ENCODE peak calls at places on chromosomes 11 and 22, in four cellular contexts. One of them, this sample, is unnamed.

GRCh38 chr11:64322925-64323260 is 5.0 kb downstream of the PRDX5 start:
- DNase-seq in skeletal muscle cell: no peak
- DNase-seq in AG09309: no peak
- DNase-seq in fibroblast of the aortic adventitia: no peak
- DNase-seq in this sample: no peak

GRCh38 chr11:124899376-124900145 is 1.9 kb upstream of the ROBO4 start:
- DNase-seq in fibroblast of the aortic adventitia: peak
- DNase-seq in AG09309: no peak
- DNase-seq in skeletal muscle cell: no peak
- DNase-seq in this sample: no peak

GRCh38 chr11:112584674-112585073 is 324.0 kb upstream of the PLET1 start:
- DNase-seq in fibroblast of the aortic adventitia: no peak
- DNase-seq in skeletal muscle cell: no peak
- DNase-seq in AG09309: no peak
- DNase-seq in this sample: no peak

GRCh38 chr11:125329786-125330185 is 165.2 kb downstream of the PKNOX2 start:
- DNase-seq in fibroblast of the aortic adventitia: no peak
- DNase-seq in AG09309: no peak
- DNase-seq in skeletal muscle cell: no peak
- DNase-seq in this sample: no peak

GRCh38 chr11:79007811-79008294 is 433.0 kb downstream of the TENM4 start:
- DNase-seq in fibroblast of the aortic adventitia: no peak
- DNase-seq in AG09309: peak
- DNase-seq in skeletal muscle cell: no peak
- DNase-seq in this sample: no peak

GRCh38 chr11:4102711-4103110 is 8.1 kb downstream of the RRM1 start:
- DNase-seq in fibroblast of the aortic adventitia: no peak
- DNase-seq in skeletal muscle cell: no peak
- DNase-seq in AG09309: no peak
- DNase-seq in this sample: no peak

GRCh38 chr22:50102946-50103345 is 13.1 kb downstream of the MOV10L1 start:
- DNase-seq in fibroblast of the aortic adventitia: no peak
- DNase-seq in skeletal muscle cell: no peak
- DNase-seq in AG09309: no peak
- DNase-seq in this sample: no peak

GRCh38 chr11:38766796-38767195 is 2168.8 kb upstream of the RAG2 start:
- DNase-seq in AG09309: no peak
- DNase-seq in fibroblast of the aortic adventitia: no peak
- DNase-seq in skeletal muscle cell: no peak
- DNase-seq in this sample: no peak

GRCh38 chr22:35524966-35525686 is 15.5 kb upstream of the RASD2 start:
- DNase-seq in skeletal muscle cell: no peak
- DNase-seq in AG09309: no peak
- DNase-seq in fibroblast of the aortic adventitia: no peak
- DNase-seq in this sample: no peak

GRCh38 chr11:30433831-30434230 is 110.9 kb downstream of the ARL14EP start:
- DNase-seq in fibroblast of the aortic adventitia: no peak
- DNase-seq in skeletal muscle cell: no peak
- DNase-seq in AG09309: no peak
- DNase-seq in this sample: no peak

GRCh38 chr11:130213979-130214281 is 54.3 kb downstream of the ST14 start:
- DNase-seq in fibroblast of the aortic adventitia: no peak
- DNase-seq in AG09309: no peak
- DNase-seq in skeletal muscle cell: no peak
- DNase-seq in this sample: peak

GRCh38 chr11:64124147-64124546 is 41.8 kb downstream of the MACROD1 start:
- DNase-seq in AG09309: no peak
- DNase-seq in fibroblast of the aortic adventitia: no peak
- DNase-seq in skeletal muscle cell: no peak
- DNase-seq in this sample: no peak

GRCh38 chr11:65403607-65404121 is 17.2 kb downstream of the FRMD8 start:
- DNase-seq in skeletal muscle cell: no peak
- DNase-seq in AG09309: no peak
- DNase-seq in fibroblast of the aortic adventitia: no peak
- DNase-seq in this sample: peak

GRCh38 chr11:132234878-132235277 is 864.5 kb downstream of the NTM start:
- DNase-seq in skeletal muscle cell: peak
- DNase-seq in fibroblast of the aortic adventitia: peak
- DNase-seq in AG09309: peak
- DNase-seq in this sample: no peak

GRCh38 chr11:73577496-73577917 is 20.4 kb downstream of the FAM168A start:
- DNase-seq in AG09309: no peak
- DNase-seq in fibroblast of the aortic adventitia: peak
- DNase-seq in skeletal muscle cell: no peak
- DNase-seq in this sample: no peak

GRCh38 chr11:70191495-70192140 is 11.5 kb upstream of the FADD start:
- DNase-seq in skeletal muscle cell: no peak
- DNase-seq in AG09309: no peak
- DNase-seq in fibroblast of the aortic adventitia: peak
- DNase-seq in this sample: peak

GRCh38 chr11:119085523-119085878 is 820 bp downstream of the HMBS start:
- DNase-seq in fibroblast of the aortic adventitia: no peak
- DNase-seq in AG09309: no peak
- DNase-seq in skeletal muscle cell: no peak
- DNase-seq in this sample: no peak

GRCh38 chr11:46826310-46827044 is 19.6 kb downstream of the CKAP5 start:
- DNase-seq in fibroblast of the aortic adventitia: peak
- DNase-seq in skeletal muscle cell: peak
- DNase-seq in AG09309: no peak
- DNase-seq in this sample: peak

GRCh38 chr11:119999220-119999619 is 138.7 kb downstream of the TRIM29 start:
- DNase-seq in AG09309: no peak
- DNase-seq in skeletal muscle cell: no peak
- DNase-seq in fibroblast of the aortic adventitia: no peak
- DNase-seq in this sample: no peak

GRCh38 chr11:69335461-69336386 is 41.8 kb downstream of the MYEOV start:
- DNase-seq in skeletal muscle cell: no peak
- DNase-seq in AG09309: no peak
- DNase-seq in fibroblast of the aortic adventitia: no peak
- DNase-seq in this sample: no peak

GRCh38 chr22:46402505-46402904 is 67.0 kb downstream of the TRMU start:
- DNase-seq in skeletal muscle cell: no peak
- DNase-seq in fibroblast of the aortic adventitia: no peak
- DNase-seq in AG09309: no peak
- DNase-seq in this sample: no peak

GRCh38 chr22:20576445-20576816 is 69.0 kb downstream of the MED15 start:
- DNase-seq in skeletal muscle cell: no peak
- DNase-seq in AG09309: no peak
- DNase-seq in fibroblast of the aortic adventitia: no peak
- DNase-seq in this sample: no peak

GRCh38 chr11:134542401-134543143 is 130.5 kb upstream of the B3GAT1 start:
- DNase-seq in fibroblast of the aortic adventitia: no peak
- DNase-seq in skeletal muscle cell: no peak
- DNase-seq in AG09309: no peak
- DNase-seq in this sample: peak

GRCh38 chr11:122192634-122193245 is 76.7 kb upstream of the BLID start:
- DNase-seq in fibroblast of the aortic adventitia: peak
- DNase-seq in AG09309: peak
- DNase-seq in skeletal muscle cell: no peak
- DNase-seq in this sample: no peak

GRCh38 chr11:1049071-1049405 is 12.5 kb upstream of the MUC6 start:
- DNase-seq in skeletal muscle cell: no peak
- DNase-seq in AG09309: no peak
- DNase-seq in fibroblast of the aortic adventitia: no peak
- DNase-seq in this sample: peak

GRCh38 chr11:103773059-103773458 is 263.4 kb upstream of the DDI1 start:
- DNase-seq in skeletal muscle cell: peak
- DNase-seq in fibroblast of the aortic adventitia: peak
- DNase-seq in AG09309: peak
- DNase-seq in this sample: no peak

GRCh38 chr11:70494559-70495350 is 96.4 kb downstream of the CTTN start:
- DNase-seq in skeletal muscle cell: no peak
- DNase-seq in fibroblast of the aortic adventitia: no peak
- DNase-seq in AG09309: no peak
- DNase-seq in this sample: no peak

GRCh38 chr22:30857103-30857502 is 111.5 kb downstream of the MORC2 start:
- DNase-seq in AG09309: no peak
- DNase-seq in fibroblast of the aortic adventitia: no peak
- DNase-seq in skeletal muscle cell: no peak
- DNase-seq in this sample: no peak

GRCh38 chr22:26097840-26098239 is 71.4 kb upstream of the SEZ6L start:
- DNase-seq in skeletal muscle cell: no peak
- DNase-seq in AG09309: no peak
- DNase-seq in fibroblast of the aortic adventitia: no peak
- DNase-seq in this sample: no peak

GRCh38 chr11:34380696-34381095 is 22.9 kb upstream of the ABTB2 start:
- DNase-seq in fibroblast of the aortic adventitia: no peak
- DNase-seq in AG09309: no peak
- DNase-seq in skeletal muscle cell: peak
- DNase-seq in this sample: no peak

GRCh38 chr22:29663230-29663826 is 56.5 kb upstream of the CABP7 start:
- DNase-seq in skeletal muscle cell: no peak
- DNase-seq in AG09309: peak
- DNase-seq in fibroblast of the aortic adventitia: no peak
- DNase-seq in this sample: no peak

GRCh38 chr11:70159612-70160570 is 43.2 kb upstream of the FADD start:
- DNase-seq in AG09309: peak
- DNase-seq in fibroblast of the aortic adventitia: peak
- DNase-seq in skeletal muscle cell: no peak
- DNase-seq in this sample: peak

GRCh38 chr22:46052801-46053562 is 76.0 kb upstream of the WNT7B start:
- DNase-seq in fibroblast of the aortic adventitia: peak
- DNase-seq in AG09309: no peak
- DNase-seq in skeletal muscle cell: no peak
- DNase-seq in this sample: peak

GRCh38 chr11:44619931-44620725 is 54.7 kb downstream of the CD82 start:
- DNase-seq in AG09309: no peak
- DNase-seq in skeletal muscle cell: no peak
- DNase-seq in fibroblast of the aortic adventitia: no peak
- DNase-seq in this sample: peak

GRCh38 chr11:133842053-133842452 is 3.3 kb downstream of the SPATA19 start:
- DNase-seq in AG09309: no peak
- DNase-seq in fibroblast of the aortic adventitia: no peak
- DNase-seq in skeletal muscle cell: no peak
- DNase-seq in this sample: no peak

GRCh38 chr22:29994941-29995340 is 85.3 kb upstream of the HORMAD2 start:
- DNase-seq in skeletal muscle cell: no peak
- DNase-seq in AG09309: no peak
- DNase-seq in fibroblast of the aortic adventitia: peak
- DNase-seq in this sample: no peak

GRCh38 chr11:122363306-122363705 is 247.3 kb upstream of the BLID start:
- DNase-seq in AG09309: no peak
- DNase-seq in skeletal muscle cell: no peak
- DNase-seq in fibroblast of the aortic adventitia: peak
- DNase-seq in this sample: no peak

GRCh38 chr22:40221055-40221414 is 43.3 kb downstream of the TNRC6B start:
- DNase-seq in skeletal muscle cell: no peak
- DNase-seq in AG09309: no peak
- DNase-seq in fibroblast of the aortic adventitia: no peak
- DNase-seq in this sample: no peak
- H3K4me3 ChIP-seq in skeletal muscle cell: no peak
- H3K4me3 ChIP-seq in AG09309: no peak
- H3K4me3 ChIP-seq in fibroblast of the aortic adventitia: no peak
- H3K4me3 ChIP-seq in this sample: no peak

GRCh38 chr11:72245232-72245816 is 1.3 kb upstream of the PHOX2A start:
- DNase-seq in skeletal muscle cell: no peak
- DNase-seq in fibroblast of the aortic adventitia: no peak
- DNase-seq in AG09309: no peak
- DNase-seq in this sample: no peak

GRCh38 chr11:72243567-72244316 is at the start of gene PHOX2A:
- DNase-seq in fibroblast of the aortic adventitia: no peak
- DNase-seq in AG09309: no peak
- DNase-seq in skeletal muscle cell: no peak
- DNase-seq in this sample: peak

GRCh38 chr11:72243173-72243566 is 806 bp downstream of the PHOX2A start:
- DNase-seq in skeletal muscle cell: no peak
- DNase-seq in AG09309: no peak
- DNase-seq in fibroblast of the aortic adventitia: no peak
- DNase-seq in this sample: no peak

GRCh38 chr11:72242141-72242540 is 1.8 kb downstream of the PHOX2A start:
- DNase-seq in skeletal muscle cell: no peak
- DNase-seq in fibroblast of the aortic adventitia: no peak
- DNase-seq in AG09309: no peak
- DNase-seq in this sample: no peak

GRCh38 chr11:72244317-72245231 is 598 bp upstream of the PHOX2A start:
- DNase-seq in fibroblast of the aortic adventitia: no peak
- DNase-seq in AG09309: no peak
- DNase-seq in skeletal muscle cell: no peak
- DNase-seq in this sample: no peak
- H3K4me3 ChIP-seq in fibroblast of the aortic adventitia: no peak
- H3K4me3 ChIP-seq in AG09309: no peak
- H3K4me3 ChIP-seq in skeletal muscle cell: peak
- H3K4me3 ChIP-seq in this sample: no peak

GRCh38 chr22:36660931-36661330 is 42.6 kb downstream of the CACNG2 start:
- DNase-seq in skeletal muscle cell: no peak
- DNase-seq in fibroblast of the aortic adventitia: no peak
- DNase-seq in AG09309: no peak
- DNase-seq in this sample: no peak
- H3K4me3 ChIP-seq in skeletal muscle cell: no peak
- H3K4me3 ChIP-seq in fibroblast of the aortic adventitia: no peak
- H3K4me3 ChIP-seq in AG09309: no peak
- H3K4me3 ChIP-seq in this sample: no peak

GRCh38 chr22:22547692-22548348 is 11.2 kb downstream of the PRAME start:
- DNase-seq in skeletal muscle cell: no peak
- DNase-seq in fibroblast of the aortic adventitia: no peak
- DNase-seq in AG09309: no peak
- DNase-seq in this sample: no peak

GRCh38 chr22:22548349-22548716 is 10.7 kb downstream of the PRAME start:
- DNase-seq in AG09309: no peak
- DNase-seq in fibroblast of the aortic adventitia: no peak
- DNase-seq in skeletal muscle cell: no peak
- DNase-seq in this sample: no peak

GRCh38 chr22:22546490-22546889 is 12.6 kb downstream of the PRAME start:
- DNase-seq in fibroblast of the aortic adventitia: no peak
- DNase-seq in AG09309: no peak
- DNase-seq in skeletal muscle cell: peak
- DNase-seq in this sample: no peak

GRCh38 chr22:22548910-22549309 is 10.2 kb downstream of the PRAME start:
- DNase-seq in AG09309: no peak
- DNase-seq in skeletal muscle cell: no peak
- DNase-seq in fibroblast of the aortic adventitia: no peak
- DNase-seq in this sample: no peak

GRCh38 chr22:22547226-22547625 is 11.8 kb downstream of the PRAME start:
- DNase-seq in skeletal muscle cell: no peak
- DNase-seq in fibroblast of the aortic adventitia: no peak
- DNase-seq in AG09309: no peak
- DNase-seq in this sample: no peak
- H3K4me3 ChIP-seq in skeletal muscle cell: no peak
- H3K4me3 ChIP-seq in fibroblast of the aortic adventitia: no peak
- H3K4me3 ChIP-seq in AG09309: no peak
- H3K4me3 ChIP-seq in this sample: no peak

GRCh38 chr11:114076974-114077373 is 17.5 kb downstream of the ZBTB16 start:
- DNase-seq in fibroblast of the aortic adventitia: no peak
- DNase-seq in skeletal muscle cell: no peak
- DNase-seq in AG09309: no peak
- DNase-seq in this sample: no peak
- H3K4me3 ChIP-seq in fibroblast of the aortic adventitia: no peak
- H3K4me3 ChIP-seq in skeletal muscle cell: no peak
- H3K4me3 ChIP-seq in AG09309: no peak
- H3K4me3 ChIP-seq in this sample: no peak

GRCh38 chr22:37199839-37200161 is 11.8 kb upstream of the C1QTNF6 start:
- DNase-seq in skeletal muscle cell: no peak
- DNase-seq in fibroblast of the aortic adventitia: no peak
- DNase-seq in AG09309: no peak
- DNase-seq in this sample: peak
- H3K4me3 ChIP-seq in skeletal muscle cell: peak
- H3K4me3 ChIP-seq in fibroblast of the aortic adventitia: peak
- H3K4me3 ChIP-seq in AG09309: no peak
- H3K4me3 ChIP-seq in this sample: peak

GRCh38 chr11:2138075-2138435 is 1.1 kb downstream of the IGF2 start:
- DNase-seq in skeletal muscle cell: no peak
- DNase-seq in fibroblast of the aortic adventitia: no peak
- DNase-seq in AG09309: no peak
- DNase-seq in this sample: peak
- H3K4me3 ChIP-seq in skeletal muscle cell: peak
- H3K4me3 ChIP-seq in fibroblast of the aortic adventitia: no peak
- H3K4me3 ChIP-seq in AG09309: no peak
- H3K4me3 ChIP-seq in this sample: no peak